ENCODE peak calls at places on chromosomes 1 and 21, in nine cellular contexts. E, B, C, Q, Y, L, M, W and X are unnamed samples.

GRCh38 chr1:147073062-147073432 is 99.2 kb downstream of the PRKAB2 start:
- DNase-seq in E (no peak), B (no peak), C (no peak), Q (no peak), Y (no peak), L (no peak), M (no peak), W (no peak), X (no peak)

GRCh38 chr1:1213153-1213918 is 617 bp downstream of the TNFRSF4 start:
- DNase-seq in E (no peak), B (no peak), C (peak), Q (no peak), Y (no peak), L (no peak), M (no peak), W (no peak), X (no peak)

GRCh38 chr1:8017495-8018310 is 8.4 kb downstream of the ERRFI1 start:
- DNase-seq in E (no peak), B (peak), C (no peak), Q (no peak), Y (no peak), L (peak), M (peak), W (no peak), X (peak)

GRCh38 chr1:28505406-28506187 is at the start of gene RCC1:
- DNase-seq in E (peak), B (peak), C (peak), Q (peak), Y (peak), L (peak), M (peak), W (peak), X (peak)

GRCh38 chr1:64915381-64916274 is 50.7 kb downstream of the JAK1 start:
- DNase-seq in E (peak), B (peak), C (no peak), Q (no peak), Y (peak), L (no peak), M (peak), W (no peak), X (peak)

GRCh38 chr21:41744028-41744940 is 22.6 kb downstream of the RIPK4 start:
- DNase-seq in E (no peak), B (no peak), C (no peak), Q (no peak), Y (no peak), L (no peak), M (no peak), W (no peak), X (no peak)

GRCh38 chr1:4960782-4961475 is 306.5 kb downstream of the AJAP1 start:
- DNase-seq in E (no peak), B (no peak), C (no peak), Q (no peak), Y (no peak), L (no peak), M (no peak), W (no peak), X (no peak)

GRCh38 chr1:17186216-17186894 is 18.6 kb upstream of the PADI1 start:
- DNase-seq in E (no peak), B (no peak), C (no peak), Q (no peak), Y (no peak), L (no peak), M (no peak), W (no peak), X (peak)

GRCh38 chr1:94920061-94920460 is 6.8 kb downstream of the CNN3 start:
- DNase-seq in E (no peak), B (no peak), C (no peak), Q (no peak), Y (no peak), L (no peak), M (no peak), W (no peak), X (no peak)

GRCh38 chr1:58356402-58356801 is 190.1 kb downstream of the OMA1 start:
- DNase-seq in E (no peak), B (no peak), C (no peak), Q (no peak), Y (no peak), L (no peak), M (no peak), W (no peak), X (no peak)

GRCh38 chr1:85282424-85282823 is 6.0 kb upstream of the BCL10 start:
- DNase-seq in E (no peak), B (no peak), C (no peak), Q (no peak), Y (no peak), L (no peak), M (no peak), W (no peak), X (no peak)

GRCh38 chr1:168506204-168506819 is 37.5 kb downstream of the XCL2 start:
- DNase-seq in E (peak), B (no peak), C (no peak), Q (no peak), Y (no peak), L (no peak), M (peak), W (no peak), X (peak)

GRCh38 chr1:15573477-15573876 is 11.4 kb downstream of the AGMAT start:
- DNase-seq in E (no peak), B (peak), C (no peak), Q (no peak), Y (no peak), L (no peak), M (peak), W (no peak), X (no peak)

GRCh38 chr21:21063828-21064227 is 65.6 kb downstream of the NCAM2 start:
- DNase-seq in E (no peak), B (no peak), C (no peak), Q (no peak), Y (no peak), L (no peak), M (no peak), W (no peak), X (no peak)

GRCh38 chr1:18727956-18728355 is 97.3 kb downstream of the PAX7 start:
- DNase-seq in E (no peak), B (no peak), C (no peak), Q (no peak), Y (no peak), L (no peak), M (no peak), W (no peak), X (no peak)

GRCh38 chr1:15680614-15681345 is 3.3 kb upstream of the PLEKHM2 start:
- DNase-seq in E (peak), B (peak), C (no peak), Q (no peak), Y (peak), L (no peak), M (peak), W (no peak), X (peak)

GRCh38 chr1:109185357-109185756 is 28.4 kb upstream of the SARS1 start:
- DNase-seq in E (no peak), B (no peak), C (no peak), Q (no peak), Y (no peak), L (no peak), M (peak), W (no peak), X (no peak)

GRCh38 chr21:34274001-34274400 is 89.8 kb upstream of the KCNE2 start:
- DNase-seq in E (peak), B (no peak), C (no peak), Q (no peak), Y (no peak), L (no peak), M (peak), W (no peak), X (peak)

GRCh38 chr21:32073593-32073992 is 200.8 kb downstream of the HUNK start:
- DNase-seq in E (no peak), B (no peak), C (no peak), Q (no peak), Y (no peak), L (peak), M (no peak), W (no peak), X (no peak)

GRCh38 chr1:52523376-52523775 is 29.5 kb downstream of the TUT4 start:
- DNase-seq in E (no peak), B (peak), C (no peak), Q (no peak), Y (no peak), L (no peak), M (peak), W (no peak), X (no peak)

GRCh38 chr1:114164840-114165543 is 11.3 kb upstream of the SYT6 start:
- DNase-seq in E (no peak), B (no peak), C (no peak), Q (no peak), Y (no peak), L (no peak), M (no peak), W (no peak), X (no peak)

GRCh38 chr1:91710261-91710660 is 175.7 kb downstream of the TGFBR3 start:
- DNase-seq in E (no peak), B (no peak), C (no peak), Q (no peak), Y (no peak), L (no peak), M (no peak), W (no peak), X (no peak)

GRCh38 chr1:115159958-115160357 is 70.7 kb upstream of the TSPAN2 start:
- DNase-seq in E (no peak), B (no peak), C (no peak), Q (no peak), Y (no peak), L (no peak), M (no peak), W (no peak), X (no peak)

GRCh38 chr1:205429742-205430464 is 8.0 kb upstream of the LEMD1 start:
- DNase-seq in E (no peak), B (no peak), C (no peak), Q (no peak), Y (no peak), L (no peak), M (no peak), W (no peak), X (no peak)

GRCh38 chr21:33063365-33063883 is 6.5 kb upstream of the OLIG1 start:
- DNase-seq in E (no peak), B (no peak), C (no peak), Q (no peak), Y (no peak), L (no peak), M (no peak), W (no peak), X (no peak)

GRCh38 chr21:36034211-36034913 is 26.0 kb downstream of the SETD4 start:
- DNase-seq in E (no peak), B (no peak), C (no peak), Q (no peak), Y (no peak), L (no peak), M (no peak), W (no peak), X (no peak)

GRCh38 chr1:90768826-90769225 is 51.7 kb upstream of the BARHL2 start:
- DNase-seq in E (no peak), B (no peak), C (no peak), Q (no peak), Y (no peak), L (no peak), M (no peak), W (no peak), X (no peak)

GRCh38 chr1:239725371-239725770 is 339.0 kb downstream of the CHRM3 start:
- DNase-seq in E (no peak), B (no peak), C (no peak), Q (no peak), Y (no peak), L (no peak), M (no peak), W (no peak), X (no peak)

GRCh38 chr1:239719642-239720258 is 333.4 kb downstream of the CHRM3 start:
- DNase-seq in E (no peak), B (peak), C (peak), Q (no peak), Y (no peak), L (no peak), M (no peak), W (peak), X (no peak)

GRCh38 chr1:239725933-239726332 is 339.6 kb downstream of the CHRM3 start:
- DNase-seq in E (no peak), B (no peak), C (no peak), Q (no peak), Y (no peak), L (no peak), M (no peak), W (no peak), X (no peak)

GRCh38 chr1:239722080-239722479 is 335.7 kb downstream of the CHRM3 start:
- DNase-seq in E (no peak), B (no peak), C (no peak), Q (no peak), Y (no peak), L (no peak), M (no peak), W (no peak), X (no peak)

DNA sequence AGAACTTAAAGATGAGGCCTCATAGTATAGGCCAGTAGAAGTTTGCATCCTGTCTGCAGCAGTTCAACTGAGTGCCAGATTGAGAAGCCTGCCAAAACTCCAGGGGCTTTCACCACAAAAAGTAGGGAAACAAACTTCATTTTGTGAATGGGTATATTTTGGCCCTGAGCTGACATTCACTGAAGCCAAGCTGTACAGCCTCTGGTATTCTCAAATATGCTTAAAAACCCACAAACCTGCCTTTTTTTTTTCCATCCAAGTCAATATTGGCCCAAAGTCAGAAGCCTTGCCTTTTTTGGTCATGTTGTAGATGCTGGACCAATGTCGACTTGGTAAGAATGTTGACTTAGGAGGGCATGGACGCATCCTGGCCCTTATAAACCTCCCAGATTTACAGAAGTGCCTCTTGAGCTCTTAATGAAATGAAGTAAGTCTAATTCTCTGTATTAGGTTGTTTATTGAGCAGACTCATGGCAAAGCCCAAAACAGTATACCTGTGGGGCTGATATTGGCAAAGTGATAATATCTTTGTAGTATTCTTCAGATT is 337.5 kb downstream of the CHRM3 start:
- DNase-seq in E (no peak), B (no peak), C (no peak), Q (no peak), Y (no peak), L (no peak), M (no peak), W (no peak), X (no peak)
- H3K4me3 ChIP-seq in E (no peak), B (no peak), C (no peak), Q (no peak), Y (no peak), L (no peak), M (no peak), W (no peak), X (no peak)

GRCh38 chr1:13487143-13487868 is 26.5 kb downstream of the LRRC38 start:
- DNase-seq in E (no peak), B (no peak), C (no peak), Q (no peak), Y (no peak), L (no peak), M (peak), W (no peak), X (no peak)
- H3K4me3 ChIP-seq in E (no peak), B (no peak), C (no peak), Q (no peak), Y (no peak), L (no peak), M (no peak), W (no peak), X (no peak)

DNA sequence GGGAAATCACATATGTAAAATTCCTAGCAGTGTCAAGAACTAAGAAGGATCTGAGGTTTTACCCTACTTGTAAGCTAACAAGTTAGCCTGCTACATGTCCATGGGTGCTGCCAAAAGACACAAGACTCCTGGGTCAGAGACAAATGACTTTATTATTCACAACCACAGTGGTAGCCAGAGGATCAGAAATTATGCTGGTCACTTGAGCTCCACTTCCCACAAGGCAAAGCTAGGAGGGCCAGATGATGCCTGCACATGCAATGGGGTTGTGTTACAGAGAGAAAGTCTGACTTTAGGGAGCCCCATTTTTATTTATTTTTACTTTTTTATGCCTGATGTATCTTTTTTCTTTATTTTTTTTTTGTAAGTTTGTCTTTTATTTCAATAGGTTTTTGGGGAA is 136.8 kb downstream of the S1PR1 start:
- DNase-seq in E (no peak), B (no peak), C (no peak), Q (no peak), Y (no peak), L (no peak), M (no peak), W (no peak), X (no peak)
- H3K4me3 ChIP-seq in E (no peak), B (no peak), C (no peak), Q (no peak), Y (no peak), L (no peak), M (no peak), W (no peak), X (no peak)

GRCh38 chr1:203038217-203038741 is 12.0 kb downstream of the PPFIA4 start:
- DNase-seq in E (peak), B (no peak), C (no peak), Q (no peak), Y (peak), L (no peak), M (peak), W (no peak), X (peak)
- H3K4me3 ChIP-seq in E (no peak), B (no peak), C (no peak), Q (no peak), Y (no peak), L (no peak), M (no peak), W (no peak), X (no peak)